ENCODE peak calls at places on chromosomes 11 and 22, in six cellular contexts. L is K562, S is WTC11, F is heart right ventricle, B is fibroblast of pulmonary artery, E is mucosa of descending colon. C is an unnamed sample.

GRCh38 chr11:128428876-128429416 is 158.4 kb downstream of the ETS1 start:
- DNase-seq in E (no peak), F (no peak), B (peak), S (no peak), L (no peak), C (no peak)

GRCh38 chr11:128506384-128506783 is 81.0 kb downstream of the ETS1 start:
- DNase-seq in S (no peak), B (no peak), F (no peak), E (no peak), L (no peak), C (no peak)

GRCh38 chr22:40414306-40414705 is 43.9 kb downstream of the SGSM3 start:
- DNase-seq in L (no peak), F (no peak), B (no peak), S (no peak), E (no peak), C (no peak)

GRCh38 chr11:112255075-112255739 is 5.5 kb downstream of the PLET1 start:
- DNase-seq in E (no peak), S (no peak), F (peak), B (peak), L (peak), C (no peak)

GRCh38 chr11:95652002-95652472 is 137.5 kb downstream of the FAM76B start:
- DNase-seq in L (no peak), S (no peak), B (no peak), F (peak), E (no peak), C (no peak)

GRCh38 chr11:27471588-27472397 is 797 bp downstream of the LGR4 start:
- DNase-seq in S (peak), B (peak), F (peak), E (peak), L (peak), C (peak)

GRCh38 chr11:94873910-94874575 is 99.3 kb downstream of the CWC15 start:
- DNase-seq in L (no peak), S (no peak), E (no peak), F (no peak), B (no peak), C (no peak)

GRCh38 chr22:46678003-46678657 is 57.9 kb downstream of the GRAMD4 start:
- DNase-seq in B (no peak), F (no peak), E (no peak), L (no peak), S (no peak), C (no peak)

GRCh38 chr22:44815099-44816070 is 63.0 kb downstream of the ARHGAP8 start:
- DNase-seq in L (no peak), F (no peak), E (no peak), B (no peak), S (no peak), C (no peak)

GRCh38 chr22:37270928-37271650 is 11.2 kb upstream of the CYTH4 start:
- DNase-seq in S (no peak), E (no peak), B (peak), F (no peak), L (no peak), C (no peak)

GRCh38 chr11:34636127-34636526 is 15.2 kb downstream of the EHF start:
- DNase-seq in L (no peak), F (no peak), S (no peak), E (no peak), B (no peak), C (no peak)

GRCh38 chr11:100791873-100792272 is 104.8 kb downstream of the ARHGAP42 start:
- DNase-seq in B (no peak), F (no peak), E (no peak), L (no peak), S (no peak), C (no peak)

GRCh38 chr11:117183724-117184349 is 5.3 kb downstream of the SIDT2 start:
- DNase-seq in E (peak), B (no peak), F (no peak), L (no peak), S (no peak), C (no peak)

GRCh38 chr11:126989942-126990715 is 10.4 kb downstream of the KIRREL3 start:
- DNase-seq in E (peak), L (peak), S (peak), F (peak), B (peak), C (peak)

GRCh38 chr11:7905961-7906429 is 25.1 kb downstream of the OR10A6 start:
- DNase-seq in B (no peak), E (no peak), S (no peak), L (no peak), F (no peak), C (no peak)

GRCh38 chr22:46491936-46492335 is 45.5 kb downstream of the CELSR1 start:
- DNase-seq in L (no peak), S (no peak), F (no peak), E (no peak), B (no peak), C (no peak)

GRCh38 chr22:29022101-29022817 is 39.4 kb downstream of the C22orf31 start:
- DNase-seq in L (no peak), B (no peak), E (no peak), F (no peak), S (no peak), C (no peak)

GRCh38 chr11:68002943-68003845 is 703 bp downstream of the UNC93B1 start:
- DNase-seq in F (no peak), B (no peak), E (peak), S (peak), L (peak), C (peak)

GRCh38 chr22:22855617-22856308 is 31.9 kb upstream of the IGLL5 start:
- DNase-seq in S (peak), E (peak), B (peak), F (no peak), L (peak), C (peak)

GRCh38 chr11:91998466-91998865 is 226.2 kb upstream of the FAT3 start:
- DNase-seq in S (no peak), E (no peak), L (no peak), B (no peak), F (no peak), C (no peak)

GRCh38 chr11:134100171-134100570 is 31.3 kb downstream of the JAM3 start:
- DNase-seq in L (no peak), F (no peak), E (no peak), B (no peak), S (no peak), C (no peak)

GRCh38 chr11:15258433-15259350 is 144.0 kb downstream of the INSC start:
- DNase-seq in E (peak), B (peak), S (no peak), F (no peak), L (no peak), C (no peak)

GRCh38 chr11:94518300-94518699 is 6.0 kb downstream of the C11orf97 start:
- DNase-seq in S (no peak), E (no peak), L (no peak), B (no peak), F (no peak), C (no peak)

DNA sequence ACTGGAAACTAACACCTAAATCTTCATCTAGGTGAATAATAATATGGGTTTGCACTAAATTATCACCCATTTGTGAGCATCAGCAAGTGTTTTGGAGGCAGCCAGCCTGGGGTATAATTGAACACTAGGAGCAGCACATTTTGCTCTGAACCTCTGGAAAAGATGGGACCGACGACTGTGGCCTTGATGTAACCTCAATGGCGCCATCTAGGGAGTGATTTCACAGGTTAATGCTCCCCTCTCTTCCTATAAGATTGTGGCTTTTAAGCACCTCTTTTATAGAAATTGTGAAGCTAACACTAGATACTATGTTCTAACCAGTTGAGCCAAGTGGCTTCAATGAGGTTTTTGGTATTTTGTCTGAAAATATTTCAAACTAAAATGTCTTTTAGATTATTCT is 203.7 kb downstream of the NELL1 start:
- DNase-seq in L (peak), B (no peak), F (no peak), S (peak), E (peak), C (peak)
- TF ChIP-seq CTCF in L (peak), B (no peak), F (no peak), S (peak), E (no peak), C (peak)

GRCh38 chr11:111066861-111067260 is 178.7 kb upstream of the POU2AF2 start:
- DNase-seq in F (no peak), B (no peak), L (no peak), S (no peak), E (no peak), C (no peak)

GRCh38 chr11:111064118-111064517 is 181.4 kb upstream of the POU2AF2 start:
- DNase-seq in S (no peak), F (no peak), E (peak), L (no peak), B (peak), C (no peak)

GRCh38 chr11:111063711-111064110 is 181.8 kb upstream of the POU2AF2 start:
- DNase-seq in B (no peak), E (no peak), F (no peak), L (no peak), S (no peak), C (no peak)

GRCh38 chr11:111067994-111068393 is 177.5 kb upstream of the POU2AF2 start:
- DNase-seq in L (no peak), E (no peak), S (no peak), F (no peak), B (no peak), C (no peak)

GRCh38 chr11:111069076-111069475 is 176.4 kb upstream of the POU2AF2 start:
- DNase-seq in F (no peak), B (peak), E (no peak), S (peak), L (no peak), C (no peak)
- TF ChIP-seq CTCF in F (no peak), B (peak), E (no peak), S (peak), L (no peak), C (peak)

GRCh38 chr11:69797156-69797555 is 22.0 kb upstream of the FGF4 start:
- DNase-seq in S (peak), B (no peak), E (no peak), L (no peak), F (no peak), C (no peak)
- TF ChIP-seq CTCF in S (no peak), B (no peak), E (no peak), L (no peak), F (no peak), C (no peak)

GRCh38 chr11:119389611-119390254 is 8.2 kb upstream of the USP2 start:
- DNase-seq in S (peak), L (peak), E (peak), F (no peak), B (no peak), C (peak)
- TF ChIP-seq CTCF in S (peak), L (peak), E (no peak), F (no peak), B (peak), C (peak)

GRCh38 chr11:62130498-62131464 is 7.0 kb downstream of the INCENP start:
- DNase-seq in F (no peak), L (no peak), S (no peak), E (no peak), B (no peak), C (no peak)

GRCh38 chr11:62129610-62130497 is 6.0 kb downstream of the INCENP start:
- DNase-seq in F (no peak), B (no peak), L (no peak), E (no peak), S (no peak), C (no peak)

GRCh38 chr11:62127941-62128770 is 4.3 kb downstream of the INCENP start:
- DNase-seq in B (no peak), L (no peak), S (no peak), E (no peak), F (no peak), C (no peak)

GRCh38 chr11:62127426-62127825 is 3.6 kb downstream of the INCENP start:
- DNase-seq in B (no peak), F (no peak), L (no peak), E (no peak), S (no peak), C (no peak)

GRCh38 chr11:62128835-62129234 is 5.0 kb downstream of the INCENP start:
- DNase-seq in L (no peak), F (no peak), E (no peak), S (no peak), B (no peak), C (no peak)
- TF ChIP-seq CTCF in L (no peak), F (no peak), E (no peak), S (no peak), B (no peak), C (no peak)

GRCh38 chr11:86244522-86245368 is at the start of gene EED:
- DNase-seq in E (peak), L (peak), S (peak), F (peak), B (peak), C (peak)
- TF ChIP-seq CTCF in E (no peak), L (no peak), S (no peak), F (peak), B (no peak), C (no peak)

GRCh38 chr11:9260182-9261146 is 4.7 kb downstream of the DENND5A start:
- DNase-seq in L (peak), F (no peak), B (no peak), S (no peak), E (no peak), C (no peak)
- TF ChIP-seq CTCF in L (peak), F (peak), B (peak), S (no peak), E (no peak), C (no peak)

GRCh38 chr11:77371646-77372045 is 70.2 kb upstream of the GDPD4 start:
- DNase-seq in S (no peak), B (no peak), L (no peak), E (no peak), F (no peak), C (no peak)

GRCh38 chr11:77374108-77374507 is 72.6 kb upstream of the GDPD4 start:
- DNase-seq in S (no peak), F (no peak), E (no peak), L (no peak), B (no peak), C (no peak)

GRCh38 chr11:77372736-77373135 is 71.2 kb upstream of the GDPD4 start:
- DNase-seq in L (no peak), B (no peak), E (no peak), S (no peak), F (no peak), C (no peak)

GRCh38 chr11:77374611-77375031 is 73.1 kb upstream of the GDPD4 start:
- DNase-seq in S (no peak), L (no peak), F (no peak), E (peak), B (no peak), C (no peak)

DNA sequence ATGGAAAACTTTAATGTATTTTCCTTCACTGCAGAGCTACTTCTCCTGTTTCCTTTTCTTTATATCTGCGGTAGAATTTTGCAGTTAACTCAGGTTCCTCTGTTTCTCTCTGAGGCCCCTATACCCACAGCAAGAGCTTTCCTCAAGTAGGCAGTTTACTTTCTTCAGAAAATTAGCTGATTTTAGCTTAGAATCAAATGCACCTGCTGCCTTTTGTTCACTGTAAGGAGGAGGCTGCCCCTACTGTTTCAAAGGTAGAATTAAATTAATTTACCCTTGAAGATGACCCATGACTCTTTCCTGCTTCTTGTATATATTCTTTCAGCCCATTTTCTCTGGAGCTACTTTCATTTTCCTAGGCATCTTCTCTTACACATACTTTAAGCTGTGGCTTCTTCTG is 68.7 kb upstream of the GDPD4 start:
- DNase-seq in S (no peak), B (no peak), L (no peak), F (no peak), E (no peak), C (no peak)
- TF ChIP-seq CTCF in S (no peak), B (no peak), L (peak), F (no peak), E (no peak), C (no peak)

GRCh38 chr22:18997925-18998315 is 61.8 kb upstream of the PRODH start:
- DNase-seq in F (no peak), B (no peak), S (no peak), E (no peak), L (peak), C (no peak)

GRCh38 chr22:18997306-18997924 is 61.3 kb upstream of the PRODH start:
- DNase-seq in L (no peak), B (no peak), S (no peak), F (no peak), E (no peak), C (no peak)

GRCh38 chr22:19001204-19001603 is 65.1 kb upstream of the PRODH start:
- DNase-seq in E (no peak), F (no peak), L (no peak), B (no peak), S (no peak), C (no peak)

GRCh38 chr22:18999416-18999815 is 63.3 kb upstream of the PRODH start:
- DNase-seq in E (no peak), F (no peak), B (no peak), L (no peak), S (no peak), C (no peak)

DNA sequence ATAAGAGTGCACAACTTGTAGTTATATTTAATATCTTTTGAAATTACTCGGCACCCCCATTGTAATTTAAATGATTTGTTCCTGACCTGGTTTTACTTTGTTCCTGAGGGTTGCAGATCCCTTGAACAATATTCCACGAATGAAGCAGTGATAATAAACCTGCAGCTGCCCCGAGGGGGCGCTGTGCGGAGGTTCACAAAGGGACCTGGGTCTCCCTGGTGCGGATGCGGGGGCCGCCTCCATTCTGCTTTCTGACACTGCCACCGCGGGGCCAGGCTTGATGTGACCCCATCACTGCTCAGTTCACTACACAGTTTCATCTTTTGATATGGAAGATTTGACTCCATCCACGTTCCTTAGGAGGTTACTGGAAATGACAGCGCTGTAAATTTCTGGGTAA is 62.9 kb upstream of the PRODH start:
- DNase-seq in B (no peak), S (peak), E (no peak), F (no peak), L (peak), C (peak)
- TF ChIP-seq CTCF in B (peak), S (peak), E (no peak), F (no peak), L (peak), C (peak)

GRCh38 chr11:36493332-36493731 is 16.7 kb downstream of the TRAF6 start:
- DNase-seq in L (no peak), S (no peak), E (no peak), B (no peak), F (no peak), C (no peak)

GRCh38 chr11:36487619-36488018 is 22.5 kb downstream of the TRAF6 start:
- DNase-seq in F (no peak), L (no peak), E (no peak), S (no peak), B (peak), C (no peak)

GRCh38 chr11:36490026-36490806 is 19.9 kb downstream of the TRAF6 start:
- DNase-seq in F (no peak), S (no peak), B (no peak), E (no peak), L (no peak), C (no peak)

GRCh38 chr11:36488096-36488495 is 22.0 kb downstream of the TRAF6 start:
- DNase-seq in S (no peak), L (no peak), F (no peak), B (no peak), E (no peak), C (no peak)

GRCh38 chr11:36492724-36493304 is 17.3 kb downstream of the TRAF6 start:
- DNase-seq in B (peak), S (no peak), F (peak), L (peak), E (peak), C (peak)
- TF ChIP-seq CTCF in B (peak), S (peak), F (peak), L (peak), E (no peak), C (peak)

C was measured in endothelial cell.